ENCODE peak calls at places on chromosomes 6 and 20, in ten cellular contexts. One of them, this sample, is unnamed.

GRCh38 chr6:37994238-37994637 is 174.7 kb downstream of the ZFAND3 start:
- DNase-seq in effector memory CD8-positive, alpha-beta T cell: no peak
- DNase-seq in HEK293T: no peak
- DNase-seq in IMR-90: no peak
- DNase-seq in heart left ventricle: no peak
- DNase-seq in mucosa of gallbladder: no peak
- DNase-seq in cardiac fibroblast: peak
- DNase-seq in GM12865: no peak
- DNase-seq in activated CD4-positive, alpha-beta T cell treated with anti-CD3 and anti-CD28 coated beads for 1 hour: no peak
- DNase-seq in retina: no peak
- DNase-seq in this sample: no peak

GRCh38 chr6:142867355-142867801 is 77.6 kb downstream of the HIVEP2 start:
- DNase-seq in effector memory CD8-positive, alpha-beta T cell: no peak
- DNase-seq in activated CD4-positive, alpha-beta T cell treated with anti-CD3 and anti-CD28 coated beads for 1 hour: no peak
- DNase-seq in GM12865: no peak
- DNase-seq in mucosa of gallbladder: no peak
- DNase-seq in heart left ventricle: no peak
- DNase-seq in cardiac fibroblast: peak
- DNase-seq in HEK293T: no peak
- DNase-seq in IMR-90: peak
- DNase-seq in retina: no peak
- DNase-seq in this sample: no peak

GRCh38 chr6:155171747-155172191 is 92.0 kb upstream of the CLDN20 start:
- DNase-seq in activated CD4-positive, alpha-beta T cell treated with anti-CD3 and anti-CD28 coated beads for 1 hour: no peak
- DNase-seq in mucosa of gallbladder: no peak
- DNase-seq in GM12865: no peak
- DNase-seq in cardiac fibroblast: peak
- DNase-seq in HEK293T: no peak
- DNase-seq in retina: no peak
- DNase-seq in heart left ventricle: no peak
- DNase-seq in effector memory CD8-positive, alpha-beta T cell: peak
- DNase-seq in IMR-90: peak
- DNase-seq in this sample: no peak

GRCh38 chr20:15759546-15760216 is 813.6 kb downstream of the KIF16B start:
- DNase-seq in mucosa of gallbladder: no peak
- DNase-seq in retina: no peak
- DNase-seq in HEK293T: no peak
- DNase-seq in heart left ventricle: no peak
- DNase-seq in effector memory CD8-positive, alpha-beta T cell: no peak
- DNase-seq in cardiac fibroblast: no peak
- DNase-seq in IMR-90: no peak
- DNase-seq in activated CD4-positive, alpha-beta T cell treated with anti-CD3 and anti-CD28 coated beads for 1 hour: no peak
- DNase-seq in GM12865: no peak
- DNase-seq in this sample: no peak

GRCh38 chr6:7976485-7977010 is 66.0 kb upstream of the TXNDC5 start:
- DNase-seq in heart left ventricle: no peak
- DNase-seq in activated CD4-positive, alpha-beta T cell treated with anti-CD3 and anti-CD28 coated beads for 1 hour: no peak
- DNase-seq in cardiac fibroblast: no peak
- DNase-seq in retina: no peak
- DNase-seq in mucosa of gallbladder: no peak
- DNase-seq in IMR-90: no peak
- DNase-seq in HEK293T: no peak
- DNase-seq in effector memory CD8-positive, alpha-beta T cell: no peak
- DNase-seq in GM12865: no peak
- DNase-seq in this sample: no peak

GRCh38 chr6:7247828-7248227 is 65.2 kb downstream of the SSR1 start:
- DNase-seq in mucosa of gallbladder: no peak
- DNase-seq in HEK293T: no peak
- DNase-seq in heart left ventricle: no peak
- DNase-seq in effector memory CD8-positive, alpha-beta T cell: no peak
- DNase-seq in activated CD4-positive, alpha-beta T cell treated with anti-CD3 and anti-CD28 coated beads for 1 hour: no peak
- DNase-seq in cardiac fibroblast: no peak
- DNase-seq in GM12865: no peak
- DNase-seq in IMR-90: no peak
- DNase-seq in retina: no peak
- DNase-seq in this sample: no peak

GRCh38 chr6:20319520-20320357 is 81.9 kb upstream of the E2F3 start:
- DNase-seq in GM12865: peak
- DNase-seq in heart left ventricle: no peak
- DNase-seq in activated CD4-positive, alpha-beta T cell treated with anti-CD3 and anti-CD28 coated beads for 1 hour: peak
- DNase-seq in mucosa of gallbladder: peak
- DNase-seq in IMR-90: no peak
- DNase-seq in retina: no peak
- DNase-seq in HEK293T: no peak
- DNase-seq in cardiac fibroblast: no peak
- DNase-seq in effector memory CD8-positive, alpha-beta T cell: peak
- DNase-seq in this sample: no peak

GRCh38 chr6:137852811-137853210 is 14.2 kb upstream of the TNFAIP3 start:
- DNase-seq in HEK293T: no peak
- DNase-seq in effector memory CD8-positive, alpha-beta T cell: no peak
- DNase-seq in activated CD4-positive, alpha-beta T cell treated with anti-CD3 and anti-CD28 coated beads for 1 hour: no peak
- DNase-seq in mucosa of gallbladder: no peak
- DNase-seq in IMR-90: no peak
- DNase-seq in retina: no peak
- DNase-seq in cardiac fibroblast: no peak
- DNase-seq in heart left ventricle: no peak
- DNase-seq in GM12865: no peak
- DNase-seq in this sample: no peak

GRCh38 chr20:8940311-8940710 is 128.6 kb upstream of the PLCB4 start:
- DNase-seq in cardiac fibroblast: peak
- DNase-seq in effector memory CD8-positive, alpha-beta T cell: no peak
- DNase-seq in activated CD4-positive, alpha-beta T cell treated with anti-CD3 and anti-CD28 coated beads for 1 hour: no peak
- DNase-seq in GM12865: no peak
- DNase-seq in retina: no peak
- DNase-seq in HEK293T: no peak
- DNase-seq in heart left ventricle: no peak
- DNase-seq in mucosa of gallbladder: no peak
- DNase-seq in IMR-90: no peak
- DNase-seq in this sample: no peak

GRCh38 chr6:11023032-11023431 is 21.1 kb downstream of the ELOVL2 start:
- DNase-seq in retina: no peak
- DNase-seq in mucosa of gallbladder: no peak
- DNase-seq in heart left ventricle: no peak
- DNase-seq in activated CD4-positive, alpha-beta T cell treated with anti-CD3 and anti-CD28 coated beads for 1 hour: no peak
- DNase-seq in GM12865: no peak
- DNase-seq in HEK293T: no peak
- DNase-seq in IMR-90: no peak
- DNase-seq in effector memory CD8-positive, alpha-beta T cell: no peak
- DNase-seq in cardiac fibroblast: peak
- DNase-seq in this sample: no peak

GRCh38 chr6:28402197-28402596 is 2.6 kb upstream of the ZSCAN12 start:
- DNase-seq in cardiac fibroblast: no peak
- DNase-seq in effector memory CD8-positive, alpha-beta T cell: no peak
- DNase-seq in mucosa of gallbladder: no peak
- DNase-seq in activated CD4-positive, alpha-beta T cell treated with anti-CD3 and anti-CD28 coated beads for 1 hour: no peak
- DNase-seq in heart left ventricle: no peak
- DNase-seq in HEK293T: no peak
- DNase-seq in GM12865: no peak
- DNase-seq in IMR-90: no peak
- DNase-seq in retina: no peak
- DNase-seq in this sample: no peak

GRCh38 chr6:46528956-46529750 is 37.9 kb upstream of the RCAN2 start:
- DNase-seq in retina: no peak
- DNase-seq in mucosa of gallbladder: no peak
- DNase-seq in activated CD4-positive, alpha-beta T cell treated with anti-CD3 and anti-CD28 coated beads for 1 hour: no peak
- DNase-seq in effector memory CD8-positive, alpha-beta T cell: no peak
- DNase-seq in GM12865: no peak
- DNase-seq in heart left ventricle: no peak
- DNase-seq in cardiac fibroblast: no peak
- DNase-seq in IMR-90: no peak
- DNase-seq in HEK293T: no peak
- DNase-seq in this sample: no peak

GRCh38 chr6:170434821-170435155 is 118.3 kb downstream of the PSMB1 start:
- DNase-seq in GM12865: no peak
- DNase-seq in heart left ventricle: no peak
- DNase-seq in IMR-90: no peak
- DNase-seq in activated CD4-positive, alpha-beta T cell treated with anti-CD3 and anti-CD28 coated beads for 1 hour: no peak
- DNase-seq in mucosa of gallbladder: no peak
- DNase-seq in retina: no peak
- DNase-seq in HEK293T: no peak
- DNase-seq in cardiac fibroblast: no peak
- DNase-seq in effector memory CD8-positive, alpha-beta T cell: no peak
- DNase-seq in this sample: no peak

GRCh38 chr6:43993881-43994523 is 133.2 kb downstream of the MRPL14 start:
- DNase-seq in GM12865: peak
- DNase-seq in HEK293T: no peak
- DNase-seq in mucosa of gallbladder: no peak
- DNase-seq in IMR-90: no peak
- DNase-seq in activated CD4-positive, alpha-beta T cell treated with anti-CD3 and anti-CD28 coated beads for 1 hour: no peak
- DNase-seq in effector memory CD8-positive, alpha-beta T cell: no peak
- DNase-seq in heart left ventricle: no peak
- DNase-seq in retina: no peak
- DNase-seq in cardiac fibroblast: no peak
- DNase-seq in this sample: no peak

GRCh38 chr20:51542894-51543788 is 622 bp upstream of the NFATC2 start:
- DNase-seq in cardiac fibroblast: no peak
- DNase-seq in activated CD4-positive, alpha-beta T cell treated with anti-CD3 and anti-CD28 coated beads for 1 hour: no peak
- DNase-seq in HEK293T: no peak
- DNase-seq in GM12865: no peak
- DNase-seq in retina: peak
- DNase-seq in mucosa of gallbladder: no peak
- DNase-seq in effector memory CD8-positive, alpha-beta T cell: no peak
- DNase-seq in IMR-90: no peak
- DNase-seq in heart left ventricle: no peak
- DNase-seq in this sample: no peak

GRCh38 chr6:89859744-89860143 is 30.1 kb downstream of the CASP8AP2 start:
- DNase-seq in retina: no peak
- DNase-seq in activated CD4-positive, alpha-beta T cell treated with anti-CD3 and anti-CD28 coated beads for 1 hour: no peak
- DNase-seq in heart left ventricle: no peak
- DNase-seq in HEK293T: no peak
- DNase-seq in cardiac fibroblast: no peak
- DNase-seq in GM12865: peak
- DNase-seq in IMR-90: no peak
- DNase-seq in mucosa of gallbladder: no peak
- DNase-seq in effector memory CD8-positive, alpha-beta T cell: no peak
- DNase-seq in this sample: no peak

GRCh38 chr6:168347053-168347452 is 27.5 kb upstream of the DACT2 start:
- DNase-seq in cardiac fibroblast: no peak
- DNase-seq in activated CD4-positive, alpha-beta T cell treated with anti-CD3 and anti-CD28 coated beads for 1 hour: no peak
- DNase-seq in effector memory CD8-positive, alpha-beta T cell: no peak
- DNase-seq in IMR-90: no peak
- DNase-seq in mucosa of gallbladder: no peak
- DNase-seq in heart left ventricle: no peak
- DNase-seq in GM12865: no peak
- DNase-seq in retina: no peak
- DNase-seq in HEK293T: no peak
- DNase-seq in this sample: no peak

GRCh38 chr6:28657756-28658465 is 132.2 kb downstream of the GPX5 start:
- DNase-seq in cardiac fibroblast: peak
- DNase-seq in heart left ventricle: peak
- DNase-seq in effector memory CD8-positive, alpha-beta T cell: no peak
- DNase-seq in mucosa of gallbladder: peak
- DNase-seq in activated CD4-positive, alpha-beta T cell treated with anti-CD3 and anti-CD28 coated beads for 1 hour: no peak
- DNase-seq in IMR-90: peak
- DNase-seq in HEK293T: peak
- DNase-seq in GM12865: peak
- DNase-seq in retina: peak
- DNase-seq in this sample: no peak

GRCh38 chr20:63934271-63935068 is 21.7 kb downstream of the UCKL1 start:
- DNase-seq in GM12865: no peak
- DNase-seq in effector memory CD8-positive, alpha-beta T cell: no peak
- DNase-seq in activated CD4-positive, alpha-beta T cell treated with anti-CD3 and anti-CD28 coated beads for 1 hour: no peak
- DNase-seq in HEK293T: peak
- DNase-seq in cardiac fibroblast: no peak
- DNase-seq in mucosa of gallbladder: no peak
- DNase-seq in IMR-90: no peak
- DNase-seq in heart left ventricle: no peak
- DNase-seq in retina: peak
- DNase-seq in this sample: no peak

GRCh38 chr6:2695464-2696095 is 55.1 kb downstream of the MYLK4 start:
- DNase-seq in heart left ventricle: no peak
- DNase-seq in effector memory CD8-positive, alpha-beta T cell: no peak
- DNase-seq in HEK293T: peak
- DNase-seq in mucosa of gallbladder: no peak
- DNase-seq in retina: no peak
- DNase-seq in activated CD4-positive, alpha-beta T cell treated with anti-CD3 and anti-CD28 coated beads for 1 hour: no peak
- DNase-seq in cardiac fibroblast: peak
- DNase-seq in GM12865: peak
- DNase-seq in IMR-90: peak
- DNase-seq in this sample: no peak

GRCh38 chr6:122692175-122692598 is 82.0 kb downstream of the PKIB start:
- DNase-seq in heart left ventricle: no peak
- DNase-seq in GM12865: no peak
- DNase-seq in activated CD4-positive, alpha-beta T cell treated with anti-CD3 and anti-CD28 coated beads for 1 hour: no peak
- DNase-seq in IMR-90: peak
- DNase-seq in retina: no peak
- DNase-seq in mucosa of gallbladder: no peak
- DNase-seq in effector memory CD8-positive, alpha-beta T cell: no peak
- DNase-seq in HEK293T: no peak
- DNase-seq in cardiac fibroblast: peak
- DNase-seq in this sample: no peak